ENCODE peak calls at places on chromosome 9, in five cellular contexts. One of them, this sample, is unnamed.

GRCh38 chr9:119009253-119009652 is 360.0 kb downstream of the BRINP1 start:
- DNase-seq in BJ: no peak
- DNase-seq in PC-3: no peak
- DNase-seq in lower leg skin: no peak
- DNase-seq in pancreas: no peak
- DNase-seq in this sample: no peak

GRCh38 chr9:108844391-108844790 is 11.4 kb downstream of the ACTL7B start:
- DNase-seq in BJ: no peak
- DNase-seq in PC-3: no peak
- DNase-seq in lower leg skin: peak; percentile 28
- DNase-seq in pancreas: no peak
- DNase-seq in this sample: no peak

GRCh38 chr9:22237497-22238363 is 208.9 kb upstream of the DMRTA1 start:
- DNase-seq in BJ: no peak
- DNase-seq in PC-3: peak; percentile 78
- DNase-seq in lower leg skin: no peak
- DNase-seq in pancreas: no peak
- DNase-seq in this sample: no peak

GRCh38 chr9:35755071-35755470 is 995 bp upstream of the MSMP start:
- DNase-seq in BJ: no peak
- DNase-seq in PC-3: no peak
- DNase-seq in lower leg skin: no peak
- DNase-seq in pancreas: no peak
- DNase-seq in this sample: no peak

GRCh38 chr9:26245072-26245471 is 566.8 kb upstream of the TUSC1 start:
- DNase-seq in BJ: no peak
- DNase-seq in PC-3: no peak
- DNase-seq in lower leg skin: no peak
- DNase-seq in pancreas: no peak
- DNase-seq in this sample: no peak

GRCh38 chr9:114908104-114908621 is 22.2 kb downstream of the TNFSF8 start:
- DNase-seq in BJ: peak; percentile 77
- DNase-seq in PC-3: peak; percentile 97
- DNase-seq in lower leg skin: no peak
- DNase-seq in pancreas: peak; percentile 12
- DNase-seq in this sample: peak; percentile 38

GRCh38 chr9:114281421-114282103 is 41.3 kb upstream of the ORM1 start:
- DNase-seq in BJ: no peak
- DNase-seq in PC-3: no peak
- DNase-seq in lower leg skin: peak; percentile 82
- DNase-seq in pancreas: no peak
- DNase-seq in this sample: no peak

GRCh38 chr9:112601646-112602045 is 115.0 kb downstream of the KIAA1958 start:
- DNase-seq in BJ: peak; percentile 10
- DNase-seq in PC-3: peak; percentile 63
- DNase-seq in lower leg skin: no peak
- DNase-seq in pancreas: no peak
- DNase-seq in this sample: no peak

GRCh38 chr9:121636411-121636865 is 15.0 kb upstream of the DAB2IP start:
- DNase-seq in BJ: peak; percentile 19
- DNase-seq in PC-3: no peak
- DNase-seq in lower leg skin: no peak
- DNase-seq in pancreas: no peak
- DNase-seq in this sample: no peak

DNA sequence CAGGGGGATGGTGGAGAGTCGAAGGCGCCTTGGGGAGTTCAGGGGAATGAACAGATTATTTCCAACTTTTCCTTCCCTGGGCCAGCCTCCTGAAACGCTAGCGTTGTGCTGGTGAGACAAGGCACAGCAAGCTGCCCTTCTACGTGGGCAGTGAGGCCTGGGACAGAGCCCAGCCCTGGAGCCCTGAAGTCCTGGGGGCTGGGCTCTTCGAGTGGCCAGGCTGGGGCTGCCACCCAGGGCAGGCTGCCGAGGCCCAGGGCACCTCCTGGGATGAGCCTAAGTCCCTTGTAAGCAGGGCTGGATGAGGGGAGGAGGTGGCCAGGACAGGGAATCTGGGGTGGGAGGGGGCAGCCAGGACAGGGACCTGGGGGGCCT is 1.4 kb upstream of the LCN12 start:
- DNase-seq in BJ: no peak
- DNase-seq in PC-3: no peak
- DNase-seq in lower leg skin: no peak
- DNase-seq in pancreas: no peak
- DNase-seq in this sample: no peak
- H3K4me3 ChIP-seq in BJ: peak overlapping the region; percentile 68
- H3K4me3 ChIP-seq in PC-3: peak overlapping the region; percentile 69
- H3K4me3 ChIP-seq in lower leg skin: no peak overlapping the region
- H3K4me3 ChIP-seq in pancreas: peak overlapping the region; percentile 64
- H3K4me3 ChIP-seq in this sample: peak overlapping the region; percentile 81

DNA sequence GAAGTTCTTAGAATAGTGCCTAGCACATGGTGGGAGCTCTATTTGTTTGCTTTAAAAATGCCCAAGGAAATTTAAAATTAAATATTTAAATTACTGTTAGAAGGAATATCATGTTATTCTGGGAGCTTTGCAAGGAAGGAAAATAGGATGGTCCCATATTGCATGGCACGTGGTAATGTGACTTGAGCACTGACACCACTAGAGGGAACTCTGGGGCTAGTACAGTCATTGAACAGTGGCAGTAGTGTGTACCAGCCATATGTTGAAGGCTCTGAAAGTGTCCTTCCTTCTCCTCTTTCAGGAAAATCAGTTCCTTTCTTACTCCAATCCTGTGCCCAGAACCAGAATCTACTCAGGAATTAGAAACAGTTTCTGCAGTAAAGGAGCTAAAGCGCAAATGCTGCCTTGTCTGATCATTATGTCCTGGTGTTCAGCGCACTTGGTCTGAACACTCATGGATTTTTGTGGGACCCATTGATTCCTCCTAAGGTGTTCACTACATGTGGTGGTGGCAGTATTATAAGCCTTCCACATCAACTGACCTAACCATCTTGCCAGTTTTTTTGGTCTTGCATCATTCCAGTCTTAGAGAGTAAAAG is 54.1 kb downstream of the GDA start:
- DNase-seq in BJ: no peak
- DNase-seq in PC-3: peak; percentile 56
- DNase-seq in lower leg skin: no peak
- DNase-seq in pancreas: peak; percentile 14
- DNase-seq in this sample: peak; percentile 50
- TF ChIP-seq CTCF in BJ: peak; percentile 69
- TF ChIP-seq CTCF in PC-3: peak; percentile 67
- TF ChIP-seq CTCF in lower leg skin: no peak
- TF ChIP-seq CTCF in pancreas: peak; percentile 21
- TF ChIP-seq CTCF in this sample: peak; percentile 66

DNA sequence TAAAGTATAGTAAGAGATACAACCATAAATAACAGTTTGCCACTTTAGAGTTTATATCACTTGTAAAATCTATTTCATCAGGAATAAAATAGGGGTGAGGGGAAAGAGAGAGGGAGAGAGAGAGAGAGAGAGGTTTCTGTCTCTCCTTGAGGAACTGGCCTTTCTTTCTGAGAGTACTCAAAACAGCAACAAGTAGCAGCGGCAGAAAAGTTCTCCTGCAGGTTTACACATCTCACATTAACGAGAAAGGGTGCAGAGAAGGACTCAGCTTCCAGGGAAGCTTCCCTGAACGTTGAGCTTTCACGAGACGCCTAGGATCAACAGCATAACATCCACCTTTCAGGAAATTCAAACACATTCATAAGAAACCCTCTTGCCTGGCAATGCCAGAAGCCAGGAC is 162.9 kb downstream of the ZDHHC21 start:
- DNase-seq in BJ: no peak
- DNase-seq in PC-3: no peak
- DNase-seq in lower leg skin: no peak
- DNase-seq in pancreas: no peak
- DNase-seq in this sample: no peak
- H3K4me3 ChIP-seq in BJ: no peak overlapping the region
- H3K4me3 ChIP-seq in PC-3: no peak overlapping the region
- H3K4me3 ChIP-seq in lower leg skin: no peak overlapping the region
- H3K4me3 ChIP-seq in pancreas: no peak overlapping the region
- H3K4me3 ChIP-seq in this sample: no peak overlapping the region

GRCh38 chr9:17802249-17802857 is 223.5 kb downstream of the SH3GL2 start:
- DNase-seq in BJ: no peak
- DNase-seq in PC-3: peak; percentile 58
- DNase-seq in lower leg skin: no peak
- DNase-seq in pancreas: no peak
- DNase-seq in this sample: no peak
- TF ChIP-seq CTCF in BJ: peak; percentile 61
- TF ChIP-seq CTCF in PC-3: peak; percentile 77
- TF ChIP-seq CTCF in lower leg skin: no peak
- TF ChIP-seq CTCF in pancreas: no peak
- TF ChIP-seq CTCF in this sample: peak; percentile 27

DNA sequence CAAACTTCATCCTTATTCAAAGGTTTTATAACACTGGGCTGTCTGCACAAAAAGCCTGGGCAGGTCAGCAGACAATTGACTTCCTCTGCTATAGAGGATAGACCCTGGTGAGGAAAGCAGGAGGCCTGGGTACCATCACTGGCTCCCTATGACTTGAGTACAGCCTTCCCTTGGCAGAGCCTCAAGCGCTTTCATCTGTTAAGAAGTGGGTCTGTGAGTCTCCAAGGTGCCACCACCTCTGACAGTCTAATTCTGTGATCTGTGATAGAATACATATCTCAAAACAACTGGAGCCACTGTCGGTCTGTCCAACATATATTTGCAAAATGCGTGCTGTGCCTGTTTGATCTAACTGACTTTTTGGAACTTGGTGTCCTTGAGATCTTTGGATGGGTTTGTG is 52.2 kb downstream of the C9orf152 start:
- DNase-seq in BJ: no peak
- DNase-seq in PC-3: no peak
- DNase-seq in lower leg skin: no peak
- DNase-seq in pancreas: no peak
- DNase-seq in this sample: no peak
- H3K4me3 ChIP-seq in BJ: no peak overlapping the region
- H3K4me3 ChIP-seq in PC-3: no peak overlapping the region
- H3K4me3 ChIP-seq in lower leg skin: no peak overlapping the region
- H3K4me3 ChIP-seq in pancreas: no peak overlapping the region
- H3K4me3 ChIP-seq in this sample: no peak overlapping the region

DNA sequence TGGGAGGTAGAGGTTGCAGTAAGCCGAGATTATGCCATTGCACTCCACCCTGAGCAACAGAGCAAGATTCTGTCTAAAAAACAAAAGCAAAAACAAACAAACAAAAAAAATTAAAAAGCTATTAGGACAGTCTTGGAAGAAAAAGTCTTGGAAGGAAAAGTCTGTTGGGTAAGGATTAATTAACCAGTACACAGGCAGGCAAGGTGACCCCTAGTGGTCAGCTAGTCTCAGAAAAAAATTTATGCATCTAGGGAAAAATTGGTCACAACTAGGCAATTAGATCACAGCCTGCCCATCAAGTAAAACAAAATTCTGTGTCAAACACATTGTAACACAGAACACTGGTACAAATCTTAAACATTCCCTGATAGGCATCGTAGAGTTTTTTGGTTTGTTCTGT is 6.7 kb upstream of the ANKRD18B start:
- DNase-seq in BJ: no peak
- DNase-seq in PC-3: peak; percentile 57
- DNase-seq in lower leg skin: no peak
- DNase-seq in pancreas: peak; percentile 12
- DNase-seq in this sample: peak; percentile 9
- TF ChIP-seq CTCF in BJ: peak; percentile 68
- TF ChIP-seq CTCF in PC-3: peak; percentile 62
- TF ChIP-seq CTCF in lower leg skin: no peak
- TF ChIP-seq CTCF in pancreas: peak; percentile 47
- TF ChIP-seq CTCF in this sample: peak; percentile 50

DNA sequence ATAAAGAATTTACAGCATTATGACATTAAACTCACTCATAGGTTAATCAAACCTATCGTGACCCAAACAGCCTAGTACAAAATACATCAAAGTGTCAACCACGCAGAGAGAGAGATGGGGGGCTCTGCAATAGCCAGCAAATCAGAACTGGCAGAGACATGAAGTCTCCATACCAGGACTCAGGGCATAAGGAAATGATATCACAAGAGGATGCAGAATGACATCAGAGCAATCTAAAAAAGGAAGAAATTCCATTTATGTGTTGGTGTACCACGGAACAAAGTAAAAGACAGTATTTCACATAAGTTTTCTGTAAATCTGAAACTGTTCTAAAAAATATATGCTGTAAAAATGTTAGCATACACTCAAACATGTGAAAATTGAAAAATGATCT is 24.6 kb downstream of the BICD2 start:
- DNase-seq in BJ: no peak
- DNase-seq in PC-3: no peak
- DNase-seq in lower leg skin: no peak
- DNase-seq in pancreas: no peak
- DNase-seq in this sample: no peak
- H3K4me3 ChIP-seq in BJ: no peak overlapping the region
- H3K4me3 ChIP-seq in PC-3: no peak overlapping the region
- H3K4me3 ChIP-seq in lower leg skin: no peak overlapping the region
- H3K4me3 ChIP-seq in pancreas: no peak overlapping the region
- H3K4me3 ChIP-seq in this sample: no peak overlapping the region

GRCh38 chr9:99821187-99822095 is at the start of gene NR4A3:
- DNase-seq in BJ: peak; percentile 81
- DNase-seq in PC-3: peak; percentile 92
- DNase-seq in lower leg skin: peak; percentile 99
- DNase-seq in pancreas: peak; percentile 91
- DNase-seq in this sample: peak; percentile 88
- TF ChIP-seq CTCF in BJ: peak; percentile 28
- TF ChIP-seq CTCF in PC-3: no peak
- TF ChIP-seq CTCF in lower leg skin: no peak
- TF ChIP-seq CTCF in pancreas: no peak
- TF ChIP-seq CTCF in this sample: peak; percentile 13

DNA sequence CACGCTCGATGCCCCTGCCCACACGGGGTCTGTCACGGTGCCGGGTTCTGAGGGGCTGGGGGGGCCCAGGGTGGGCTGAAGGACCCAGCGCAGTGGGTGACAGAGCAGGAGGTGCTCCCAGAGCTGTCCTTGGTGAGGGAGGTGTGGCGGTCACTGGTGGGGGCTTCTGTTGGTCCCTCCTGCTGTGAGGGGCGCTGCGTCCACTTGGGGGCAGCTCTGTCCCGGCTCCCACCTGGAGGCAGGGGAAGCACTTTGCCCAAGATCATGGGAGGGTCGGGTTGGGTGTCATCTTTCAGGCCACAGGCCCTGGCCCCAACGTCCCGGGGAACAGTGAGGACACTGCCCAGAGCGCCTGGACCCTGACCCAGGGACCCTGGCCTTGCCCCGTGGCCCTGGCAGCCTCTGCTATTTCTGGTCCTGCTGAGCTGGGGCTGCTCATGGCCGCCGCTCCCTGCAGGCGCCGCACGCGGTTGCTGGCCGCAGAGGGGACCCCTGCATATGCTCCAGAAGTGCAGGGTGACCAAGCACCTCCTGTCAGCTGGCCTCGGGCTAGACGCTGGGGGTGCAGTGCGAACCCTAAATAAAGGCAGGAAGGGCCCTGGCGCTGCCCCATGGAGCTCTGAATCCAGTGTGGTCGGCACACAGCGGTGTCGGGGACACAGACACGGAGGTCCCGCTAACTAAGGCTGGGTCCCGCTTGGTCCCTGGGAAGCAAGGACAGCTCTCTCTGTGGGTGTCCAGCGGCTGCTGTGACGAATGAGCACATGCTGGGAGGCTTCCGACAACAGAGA is 11.6 kb upstream of the RNU6ATAC start:
- DNase-seq in BJ: no peak
- DNase-seq in PC-3: no peak
- DNase-seq in lower leg skin: no peak
- DNase-seq in pancreas: no peak
- DNase-seq in this sample: no peak
- H3K4me3 ChIP-seq in BJ: no peak overlapping the region
- H3K4me3 ChIP-seq in PC-3: no peak overlapping the region
- H3K4me3 ChIP-seq in lower leg skin: no peak overlapping the region
- H3K4me3 ChIP-seq in pancreas: no peak overlapping the region
- H3K4me3 ChIP-seq in this sample: no peak overlapping the region

This sample was measured in GM12865.